ENCODE peak calls at places on chromosomes 6 and 20, in ten cellular contexts. V is GM23248, T is PC-9, K is PC-3, A is HCT116, F is neural progenitor cell, S is fibroblast of lung, L is SK-N-MC, Q is GM12878, D is GM23338. R is an unnamed sample.
A peak's percentile ranks its signal among the peaks of the same experiment; 100 is the strongest.

GRCh38 chr6:117550618-117551242 is 51.6 kb downstream of the GOPC start:
- DNase-seq in V (no peak), T (no peak), K (no peak), A (no peak), F (no peak), S (no peak), L (no peak), Q (no peak), D (no peak), R (no peak)

GRCh38 chr6:31452859-31453258 is 45.1 kb upstream of the MICB start:
- DNase-seq in V (no peak), T (no peak), K (no peak), A (no peak), F (no peak), S (no peak), L (no peak), Q (no peak), D (no peak), R (no peak)

GRCh38 chr6:108200631-108201030 is 34.8 kb downstream of the NR2E1 start:
- DNase-seq in V (no peak), T (peak; percentile 82), K (peak; percentile 87), A (peak; percentile 3), F (no peak), S (peak; percentile 69), L (no peak), Q (no peak), D (no peak), R (no peak)

GRCh38 chr6:32956176-32956575 is 3.3 kb upstream of the HLA-DMA start:
- DNase-seq in V (no peak), T (no peak), K (no peak), A (no peak), F (no peak), S (no peak), L (no peak), Q (no peak), D (no peak), R (no peak)

GRCh38 chr20:10129749-10130148 is 88.9 kb upstream of the SNAP25 start:
- DNase-seq in V (no peak), T (no peak), K (no peak), A (no peak), F (no peak), S (no peak), L (no peak), Q (no peak), D (no peak), R (peak; percentile 63)

GRCh38 chr6:96013531-96013930 is 2.2 kb upstream of the FUT9 start:
- DNase-seq in V (no peak), T (no peak), K (no peak), A (no peak), F (no peak), S (no peak), L (no peak), Q (no peak), D (peak; percentile 75), R (no peak)

GRCh38 chr6:82909551-82909950 is 156.1 kb downstream of the UBE3D start:
- DNase-seq in V (peak; percentile 8), T (no peak), K (no peak), A (no peak), F (no peak), S (no peak), L (no peak), Q (no peak), D (no peak), R (no peak)

GRCh38 chr20:6265204-6265904 is 142.5 kb upstream of the FERMT1 start:
- DNase-seq in V (peak; percentile 71), T (no peak), K (peak; percentile 72), A (peak; percentile 7), F (peak; percentile 42), S (peak; percentile 89), L (peak; percentile 61), Q (no peak), D (peak; percentile 61), R (peak; percentile 76)

GRCh38 chr6:127404594-127405178 is 54.5 kb downstream of the KIAA0408 start:
- DNase-seq in V (peak; percentile 35), T (no peak), K (peak; percentile 13), A (no peak), F (no peak), S (no peak), L (no peak), Q (no peak), D (no peak), R (no peak)

GRCh38 chr6:43269273-43270007 is 26.2 kb downstream of the TTBK1 start:
- DNase-seq in V (peak; percentile 42), T (no peak), K (no peak), A (no peak), F (peak; percentile 48), S (no peak), L (no peak), Q (no peak), D (peak; percentile 47), R (no peak)
- TF ChIP-seq EZH2 in V (no peak), T (no peak), K (no peak), A (no peak), F (no peak), S (peak; percentile 72), L (no peak), Q (no peak), D (no peak), R (no peak)

GRCh38 chr6:119349041-119349340 is 570 bp downstream of the MAN1A1 start:
- DNase-seq in V (peak; percentile 58), T (no peak), K (no peak), A (no peak), F (no peak), S (no peak), L (no peak), Q (no peak), D (no peak), R (peak; percentile 14)
- TF ChIP-seq EZH2 in V (no peak), T (no peak), K (no peak), A (no peak), F (peak; percentile 39), S (no peak), L (no peak), Q (no peak), D (peak; percentile 23), R (no peak)

GRCh38 chr6:35496036-35496850 is 636 bp downstream of the TEAD3 start:
- DNase-seq in V (peak; percentile 77), T (peak; percentile 59), K (peak; percentile 47), A (no peak), F (peak; percentile 77), S (no peak), L (no peak), Q (no peak), D (peak; percentile 67), R (peak; percentile 10)

GRCh38 chr6:35499372-35499771 is 2.5 kb upstream of the TEAD3 start:
- DNase-seq in V (no peak), T (no peak), K (no peak), A (no peak), F (no peak), S (no peak), L (no peak), Q (no peak), D (no peak), R (no peak)

GRCh38 chr6:35496851-35497570 is at the start of gene TEAD3:
- DNase-seq in V (peak; percentile 82), T (peak; percentile 91), K (peak; percentile 56), A (no peak), F (peak; percentile 96), S (peak; percentile 78), L (no peak), Q (no peak), D (peak; percentile 92), R (peak; percentile 53)

GRCh38 chr6:35498407-35499045 is 1.6 kb upstream of the TEAD3 start:
- DNase-seq in V (no peak), T (no peak), K (no peak), A (no peak), F (no peak), S (no peak), L (no peak), Q (no peak), D (no peak), R (no peak)

GRCh38 chr6:35497571-35498406 is 910 bp upstream of the TEAD3 start:
- DNase-seq in V (peak; percentile 78), T (no peak), K (no peak), A (no peak), F (peak; percentile 67), S (peak; percentile 92), L (no peak), Q (no peak), D (peak; percentile 90), R (peak; percentile 42)
- TF ChIP-seq EZH2 in V (no peak), T (no peak), K (no peak), A (no peak), F (no peak), S (no peak), L (no peak), Q (no peak), D (no peak), R (no peak)

DNA sequence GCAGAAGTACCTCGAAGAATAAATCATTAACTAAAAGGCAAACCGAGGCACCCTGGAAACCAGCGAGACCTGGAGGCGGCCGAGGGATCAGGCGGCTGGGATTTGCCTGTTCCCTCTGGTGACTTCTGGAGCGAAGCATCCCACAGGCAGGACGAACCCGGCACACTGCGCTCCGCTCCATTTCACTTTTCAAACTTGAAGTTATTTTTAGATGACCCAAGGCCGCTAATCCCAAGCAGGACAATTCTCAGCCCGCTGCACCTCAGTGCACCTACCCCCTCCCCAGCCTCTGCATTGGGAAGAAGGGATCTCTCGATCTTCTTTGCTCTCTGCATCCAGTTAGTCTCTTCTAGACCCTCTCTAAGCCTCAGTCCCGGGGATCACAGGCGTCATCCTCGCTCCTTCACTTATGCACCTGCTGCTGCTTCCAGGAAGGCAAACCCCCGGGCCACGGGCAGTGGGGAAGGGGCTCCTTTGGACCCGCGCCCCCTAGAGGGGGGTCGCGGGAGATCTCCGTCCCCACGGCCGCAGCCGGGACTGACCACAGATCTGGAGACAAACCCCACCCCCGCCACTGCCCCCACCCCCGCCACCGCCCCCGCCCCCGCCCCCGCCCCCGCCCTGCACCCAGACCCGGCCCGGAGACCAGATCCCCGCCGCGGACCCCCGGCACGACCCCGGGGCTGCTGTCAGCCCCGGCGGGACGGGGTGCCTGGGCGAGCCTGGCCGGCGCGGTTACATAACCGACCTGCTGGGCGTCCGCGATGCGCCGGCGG is 636 bp downstream of the RCAN2 start:
- DNase-seq in V (peak; percentile 70), T (peak; percentile 1), K (no peak), A (no peak), F (peak; percentile 87), S (no peak), L (no peak), Q (no peak), D (peak; percentile 80), R (no peak)
- TF ChIP-seq EZH2 in V (no peak), T (no peak), K (peak; percentile 84), A (no peak), F (no peak), S (peak; percentile 54), L (peak; percentile 3), Q (no peak), D (no peak), R (no peak)

GRCh38 chr20:63499333-63499969 is 568 bp upstream of the EEF1A2 start:
- DNase-seq in V (no peak), T (no peak), K (no peak), A (no peak), F (peak; percentile 61), S (no peak), L (no peak), Q (no peak), D (no peak), R (no peak)
- TF ChIP-seq EZH2 in V (peak; percentile 65), T (peak; percentile 72), K (no peak), A (no peak), F (no peak), S (peak; percentile 79), L (no peak), Q (no peak), D (no peak), R (no peak)

R was measured in MM.1S.